ENCODE peak calls at places on chromosomes 12 and 14, in six cellular contexts. One of them, this sample, is unnamed.

GRCh38 chr12:13702401-13702800 is 279.0 kb downstream of the GRIN2B start:
- DNase-seq in K562: no peak
- DNase-seq in SK-N-SH: no peak
- DNase-seq in HCT116: no peak
- DNase-seq in HepG2: no peak
- DNase-seq in GM12878: no peak
- DNase-seq in this sample: no peak

GRCh38 chr12:63808631-63809030 is 28.9 kb downstream of the RXYLT1 start:
- DNase-seq in HepG2: no peak
- DNase-seq in HCT116: no peak
- DNase-seq in K562: no peak
- DNase-seq in SK-N-SH: no peak
- DNase-seq in GM12878: no peak
- DNase-seq in this sample: no peak

GRCh38 chr14:23302290-23303225 is at the start of gene PPP1R3E:
- DNase-seq in GM12878: no peak
- DNase-seq in HCT116: no peak
- DNase-seq in SK-N-SH: peak
- DNase-seq in HepG2: peak
- DNase-seq in K562: peak
- DNase-seq in this sample: peak

GRCh38 chr12:85657251-85657650 is 179.0 kb downstream of the RASSF9 start:
- DNase-seq in HCT116: no peak
- DNase-seq in GM12878: no peak
- DNase-seq in SK-N-SH: no peak
- DNase-seq in HepG2: no peak
- DNase-seq in K562: no peak
- DNase-seq in this sample: no peak

GRCh38 chr12:132557969-132558856 is 52.2 kb downstream of the LRCOL1 start:
- DNase-seq in SK-N-SH: no peak
- DNase-seq in HepG2: peak
- DNase-seq in GM12878: no peak
- DNase-seq in HCT116: no peak
- DNase-seq in K562: no peak
- DNase-seq in this sample: no peak

GRCh38 chr12:92403210-92404175 is 257.8 kb upstream of the BTG1 start:
- DNase-seq in GM12878: peak
- DNase-seq in HCT116: no peak
- DNase-seq in K562: peak
- DNase-seq in HepG2: no peak
- DNase-seq in SK-N-SH: no peak
- DNase-seq in this sample: no peak

GRCh38 chr14:90368946-90369721 is 27.7 kb upstream of the CALM1 start:
- DNase-seq in GM12878: no peak
- DNase-seq in K562: no peak
- DNase-seq in HCT116: peak
- DNase-seq in SK-N-SH: peak
- DNase-seq in HepG2: peak
- DNase-seq in this sample: no peak

GRCh38 chr14:71322660-71323250 is 415.5 kb downstream of the PCNX1 start:
- DNase-seq in SK-N-SH: peak
- DNase-seq in HepG2: no peak
- DNase-seq in HCT116: no peak
- DNase-seq in GM12878: peak
- DNase-seq in K562: peak
- DNase-seq in this sample: no peak

GRCh38 chr12:12467222-12467621 is 95.4 kb downstream of the DUSP16 start:
- DNase-seq in GM12878: no peak
- DNase-seq in SK-N-SH: no peak
- DNase-seq in HepG2: no peak
- DNase-seq in HCT116: no peak
- DNase-seq in K562: no peak
- DNase-seq in this sample: no peak

GRCh38 chr14:39107624-39108023 is 4.6 kb upstream of the SEC23A start:
- DNase-seq in K562: peak
- DNase-seq in GM12878: no peak
- DNase-seq in SK-N-SH: peak
- DNase-seq in HepG2: peak
- DNase-seq in HCT116: no peak
- DNase-seq in this sample: no peak

GRCh38 chr14:51630987-51631386 is 20.7 kb upstream of the FRMD6 start:
- DNase-seq in K562: no peak
- DNase-seq in HepG2: no peak
- DNase-seq in HCT116: no peak
- DNase-seq in GM12878: no peak
- DNase-seq in SK-N-SH: no peak
- DNase-seq in this sample: no peak

GRCh38 chr12:109461846-109462766 is 15.0 kb downstream of the KCTD10 start:
- DNase-seq in HepG2: peak
- DNase-seq in K562: peak
- DNase-seq in SK-N-SH: peak
- DNase-seq in GM12878: no peak
- DNase-seq in HCT116: no peak
- DNase-seq in this sample: no peak

GRCh38 chr12:8612629-8613028 is at the start of gene AICDA:
- DNase-seq in K562: no peak
- DNase-seq in GM12878: no peak
- DNase-seq in HCT116: no peak
- DNase-seq in HepG2: no peak
- DNase-seq in SK-N-SH: no peak
- DNase-seq in this sample: no peak

GRCh38 chr12:10363922-10364838 is 25.7 kb downstream of the KLRK1 start:
- DNase-seq in HCT116: no peak
- DNase-seq in SK-N-SH: no peak
- DNase-seq in K562: peak
- DNase-seq in HepG2: peak
- DNase-seq in GM12878: peak
- DNase-seq in this sample: no peak

GRCh38 chr12:42468341-42468821 is 121.2 kb downstream of the PRICKLE1 start:
- DNase-seq in K562: no peak
- DNase-seq in HepG2: no peak
- DNase-seq in GM12878: peak
- DNase-seq in HCT116: no peak
- DNase-seq in SK-N-SH: no peak
- DNase-seq in this sample: no peak

GRCh38 chr12:100716658-100716948 is 78.0 kb upstream of the ANO4 start:
- DNase-seq in SK-N-SH: no peak
- DNase-seq in HepG2: no peak
- DNase-seq in K562: no peak
- DNase-seq in HCT116: no peak
- DNase-seq in GM12878: no peak
- DNase-seq in this sample: no peak

GRCh38 chr14:93160353-93160801 is 24.3 kb downstream of the MOAP1 start:
- DNase-seq in K562: peak
- DNase-seq in HepG2: no peak
- DNase-seq in SK-N-SH: peak
- DNase-seq in HCT116: peak
- DNase-seq in GM12878: no peak
- DNase-seq in this sample: no peak

GRCh38 chr14:29643415-29644206 is 284.0 kb downstream of the PRKD1 start:
- DNase-seq in GM12878: no peak
- DNase-seq in SK-N-SH: no peak
- DNase-seq in HepG2: no peak
- DNase-seq in K562: peak
- DNase-seq in HCT116: no peak
- DNase-seq in this sample: no peak

GRCh38 chr14:36226164-36226563 is 49.6 kb upstream of the PTCSC3 start:
- DNase-seq in SK-N-SH: no peak
- DNase-seq in HCT116: no peak
- DNase-seq in HepG2: no peak
- DNase-seq in K562: no peak
- DNase-seq in GM12878: no peak
- DNase-seq in this sample: no peak

GRCh38 chr14:70642313-70643235 is 858 bp downstream of the TTC9 start:
- DNase-seq in HepG2: no peak
- DNase-seq in SK-N-SH: peak
- DNase-seq in HCT116: no peak
- DNase-seq in GM12878: no peak
- DNase-seq in K562: no peak
- DNase-seq in this sample: no peak

GRCh38 chr12:57793920-57794319 is 11.3 kb downstream of the TSFM start:
- DNase-seq in HCT116: no peak
- DNase-seq in K562: no peak
- DNase-seq in GM12878: no peak
- DNase-seq in HepG2: no peak
- DNase-seq in SK-N-SH: no peak
- DNase-seq in this sample: no peak
- H3K4me2 ChIP-seq in HCT116: no peak
- H3K4me2 ChIP-seq in K562: no peak
- H3K4me2 ChIP-seq in GM12878: no peak
- H3K4me2 ChIP-seq in HepG2: no peak
- H3K4me2 ChIP-seq in SK-N-SH: peak
- H3K4me2 ChIP-seq in this sample: no peak

DNA sequence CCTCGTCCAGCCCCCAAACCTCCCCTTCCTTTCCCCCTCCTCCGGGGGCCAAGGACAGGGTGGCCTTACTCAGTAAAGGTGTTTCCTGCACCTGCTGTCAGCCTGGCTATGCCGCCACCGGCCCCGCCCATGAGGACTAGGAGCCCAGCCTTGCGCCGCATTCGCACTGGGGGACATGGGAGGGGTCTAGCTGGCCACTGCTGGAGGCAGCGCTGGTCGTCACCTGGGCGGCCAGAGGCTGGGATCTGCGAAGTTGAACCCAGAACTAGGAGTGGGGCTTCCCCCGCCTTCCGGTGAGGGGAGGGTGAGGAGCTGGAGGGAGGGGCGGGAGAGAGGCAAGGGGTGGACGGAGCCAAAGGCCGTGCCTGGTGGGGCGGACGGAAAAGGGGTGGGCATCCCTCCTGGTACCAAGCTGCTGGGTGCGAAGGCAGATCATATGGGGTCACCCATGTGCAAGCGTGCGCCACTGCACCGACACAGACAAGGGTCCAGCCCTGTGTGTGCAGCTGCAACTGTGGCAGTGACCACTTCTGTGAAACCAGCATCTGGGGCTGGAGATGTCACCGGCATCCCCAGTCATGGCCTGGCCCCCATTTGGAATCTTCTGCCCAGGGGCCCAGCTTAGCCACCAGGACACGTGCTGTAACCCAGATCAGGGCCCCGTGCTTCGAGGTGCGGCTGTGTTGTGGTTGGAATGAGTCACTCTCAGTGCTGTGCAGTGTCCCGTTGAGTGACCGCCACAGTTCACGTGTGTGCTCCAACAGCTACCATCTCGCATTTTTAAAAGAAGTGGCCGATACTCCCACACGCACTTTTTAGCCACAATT is 8.5 kb downstream of the AMN start:
- DNase-seq in K562: peak
- DNase-seq in HepG2: no peak
- DNase-seq in HCT116: peak
- DNase-seq in GM12878: no peak
- DNase-seq in SK-N-SH: no peak
- DNase-seq in this sample: no peak
- TF ChIP-seq YY1 in K562: no peak
- TF ChIP-seq YY1 in HepG2: no peak
- TF ChIP-seq YY1 in HCT116: no peak
- TF ChIP-seq YY1 in GM12878: no peak
- TF ChIP-seq YY1 in SK-N-SH: no peak
- TF ChIP-seq YY1 in this sample: no peak

GRCh38 chr12:3199551-3200031 is 122.4 kb downstream of the TSPAN9 start:
- DNase-seq in HCT116: no peak
- DNase-seq in SK-N-SH: peak
- DNase-seq in K562: no peak
- DNase-seq in HepG2: no peak
- DNase-seq in GM12878: no peak
- DNase-seq in this sample: no peak
- H3K4me2 ChIP-seq in HCT116: no peak
- H3K4me2 ChIP-seq in SK-N-SH: peak
- H3K4me2 ChIP-seq in K562: no peak
- H3K4me2 ChIP-seq in HepG2: peak
- H3K4me2 ChIP-seq in GM12878: no peak
- H3K4me2 ChIP-seq in this sample: peak

GRCh38 chr14:44897844-44898151 is 63.9 kb downstream of the KLHL28 start:
- DNase-seq in HCT116: peak
- DNase-seq in K562: peak
- DNase-seq in GM12878: no peak
- DNase-seq in SK-N-SH: no peak
- DNase-seq in HepG2: no peak
- DNase-seq in this sample: no peak
- TF ChIP-seq YY1 in HCT116: no peak
- TF ChIP-seq YY1 in K562: no peak
- TF ChIP-seq YY1 in GM12878: no peak
- TF ChIP-seq YY1 in SK-N-SH: no peak
- TF ChIP-seq YY1 in HepG2: no peak
- TF ChIP-seq YY1 in this sample: no peak

DNA sequence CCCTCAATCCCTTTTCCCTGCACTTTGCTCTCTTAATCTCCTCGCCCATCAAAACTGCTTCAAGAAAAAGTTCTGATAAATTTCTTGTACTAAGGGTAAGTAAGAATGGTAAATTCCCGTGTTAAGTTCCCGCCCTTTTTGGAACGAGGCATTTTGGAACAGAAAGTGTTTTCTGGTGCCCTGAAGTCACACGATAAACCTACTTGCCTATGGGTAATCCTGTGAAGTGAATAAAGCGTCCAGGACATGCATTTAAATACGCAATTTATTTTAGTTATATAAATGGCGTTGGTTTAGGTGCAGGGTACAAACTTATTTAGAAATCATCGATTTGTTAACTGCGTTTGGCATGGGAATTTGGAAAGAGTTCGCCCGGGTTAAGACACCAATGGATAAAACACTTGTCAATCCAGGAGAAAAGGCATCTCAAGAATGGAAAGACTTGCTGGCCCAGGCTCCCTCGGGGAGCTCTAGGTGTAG is 704 bp upstream of the RAP1B start:
- DNase-seq in HepG2: no peak
- DNase-seq in GM12878: no peak
- DNase-seq in SK-N-SH: peak
- DNase-seq in K562: peak
- DNase-seq in HCT116: no peak
- DNase-seq in this sample: no peak
- H3K4me2 ChIP-seq in HepG2: peak
- H3K4me2 ChIP-seq in GM12878: peak
- H3K4me2 ChIP-seq in SK-N-SH: peak
- H3K4me2 ChIP-seq in K562: peak
- H3K4me2 ChIP-seq in HCT116: peak
- H3K4me2 ChIP-seq in this sample: peak

This sample was measured in H1.